ENCODE peak calls at places on chromosomes 6 and 20, in ten cellular contexts. T is progenitor cell of endocrine pancreas, C is ovary, D is GM23338, L is SK-N-SH, O is AG04450, Z is IMR-90, M is A549, S is MCF 10A, E is fibroblast of mammary gland. J is an unnamed sample.

GRCh38 chr20:19210426-19211155 is 1.9 kb upstream of the SLC24A3 start:
- DNase-seq in T (no peak), C (no peak), D (no peak), L (no peak), O (no peak), Z (no peak), M (no peak), S (peak; percentile 42), E (peak; percentile 52), J (no peak)

GRCh38 chr20:40017765-40018164 is 671.3 kb downstream of the MAFB start:
- DNase-seq in T (no peak), C (no peak), D (no peak), L (no peak), O (no peak), Z (no peak), M (no peak), S (no peak), E (no peak), J (no peak)

GRCh38 chr20:14992071-14992654 is 654.8 kb upstream of the FLRT3 start:
- DNase-seq in T (no peak), C (no peak), D (no peak), L (no peak), O (no peak), Z (no peak), M (peak; percentile 69), S (peak; percentile 72), E (peak; percentile 64), J (no peak)

GRCh38 chr20:53494753-53495152 is 98.9 kb downstream of the ZNF217 start:
- DNase-seq in T (no peak), C (no peak), D (no peak), L (peak; percentile 53), O (no peak), Z (no peak), M (no peak), S (no peak), E (no peak), J (peak; percentile 1)

GRCh38 chr20:62549499-62550086 is 73.8 kb upstream of the GATA5 start:
- DNase-seq in T (no peak), C (no peak), D (peak; percentile 61), L (no peak), O (no peak), Z (no peak), M (no peak), S (peak; percentile 6), E (no peak), J (no peak)

GRCh38 chr6:106702046-106702445 is 72.7 kb downstream of the QRSL1 start:
- DNase-seq in T (no peak), C (no peak), D (no peak), L (no peak), O (no peak), Z (no peak), M (no peak), S (no peak), E (no peak), J (no peak)

GRCh38 chr6:53925891-53926290 is 131.1 kb downstream of the LRRC1 start:
- DNase-seq in T (no peak), C (no peak), D (no peak), L (no peak), O (no peak), Z (no peak), M (no peak), S (no peak), E (no peak), J (no peak)

GRCh38 chr20:58711266-58712051 is 18.9 kb downstream of the NPEPL1 start:
- DNase-seq in T (no peak), C (peak; percentile 25), D (no peak), L (peak; percentile 16), O (no peak), Z (no peak), M (no peak), S (no peak), E (no peak), J (no peak)

GRCh38 chr6:19465760-19466159 is 371.4 kb upstream of the ID4 start:
- DNase-seq in T (no peak), C (no peak), D (no peak), L (no peak), O (no peak), Z (peak; percentile 31), M (peak; percentile 58), S (peak; percentile 91), E (peak; percentile 84), J (no peak)

DNA sequence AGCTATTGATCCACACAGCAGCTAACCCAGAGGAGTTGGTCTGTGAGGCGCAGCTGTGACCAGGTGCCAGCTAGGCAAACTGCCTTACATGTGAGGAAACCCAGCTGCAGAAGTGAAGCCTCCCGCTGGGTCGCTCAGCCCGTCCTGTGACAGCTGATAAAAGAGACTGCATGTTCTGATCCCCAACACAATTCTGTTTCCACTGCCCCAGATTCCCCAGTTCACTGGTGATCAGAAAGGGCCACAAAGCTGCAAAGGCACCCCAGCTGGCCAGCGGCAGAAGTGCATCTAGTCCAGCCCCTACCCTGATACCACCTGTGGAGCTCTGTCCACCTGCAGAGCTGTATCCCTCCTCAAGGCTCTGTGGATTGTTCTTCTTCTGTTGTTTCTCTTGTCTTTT is 64.5 kb downstream of the CTNNBL1 start:
- DNase-seq in T (no peak), C (no peak), D (peak; percentile 84), L (no peak), O (no peak), Z (no peak), M (peak; percentile 8), S (peak; percentile 6), E (no peak), J (peak; percentile 66)
- TF ChIP-seq CTCF in T (peak; percentile 43), C (no peak), D (peak; percentile 48), L (peak; percentile 12), O (peak; percentile 18), Z (no peak), M (no peak), S (no peak), E (no peak), J (peak; percentile 75)

GRCh38 chr6:42929928-42930360 is 664 bp downstream of the CNPY3 start:
- DNase-seq in T (no peak), C (no peak), D (no peak), L (peak; percentile 79), O (peak; percentile 42), Z (peak; percentile 82), M (no peak), S (peak; percentile 47), E (peak; percentile 83), J (peak; percentile 47)

GRCh38 chr6:42932412-42932811 is 3.1 kb downstream of the CNPY3 start:
- DNase-seq in T (no peak), C (no peak), D (no peak), L (no peak), O (no peak), Z (no peak), M (no peak), S (no peak), E (no peak), J (no peak)

GRCh38 chr6:42936398-42936797 is 7.1 kb downstream of the CNPY3 start:
- DNase-seq in T (no peak), C (no peak), D (no peak), L (no peak), O (no peak), Z (no peak), M (no peak), S (no peak), E (no peak), J (no peak)

GRCh38 chr6:42935322-42935721 is 6.0 kb downstream of the CNPY3 start:
- DNase-seq in T (no peak), C (no peak), D (no peak), L (no peak), O (no peak), Z (no peak), M (no peak), S (no peak), E (no peak), J (no peak)

GRCh38 chr6:42933195-42933594 is 3.9 kb downstream of the CNPY3 start:
- DNase-seq in T (no peak), C (no peak), D (no peak), L (no peak), O (no peak), Z (no peak), M (no peak), S (peak; percentile 32), E (no peak), J (no peak)
- TF ChIP-seq CTCF in T (no peak), C (no peak), D (no peak), L (no peak), O (no peak), Z (no peak), M (no peak), S (no peak), E (no peak), J (no peak)

DNA sequence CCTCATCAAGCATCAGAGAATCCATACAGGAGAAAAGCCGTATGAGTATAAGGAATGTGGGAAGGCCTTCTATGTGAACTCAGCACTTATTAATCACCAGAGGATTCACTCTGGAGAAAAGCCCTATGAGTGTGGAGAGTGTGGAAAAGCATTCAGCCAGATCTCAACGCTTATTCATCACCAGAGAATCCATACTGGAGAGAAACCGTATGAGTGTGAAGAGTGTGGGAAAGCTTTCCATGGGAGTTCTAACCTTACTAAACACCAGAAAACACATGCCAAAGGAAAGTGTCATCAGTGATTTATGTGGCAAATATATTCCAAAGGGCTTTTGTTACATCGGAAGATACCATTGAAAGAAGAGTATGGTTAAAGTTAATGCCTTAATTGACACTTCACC is 25.4 kb downstream of the ZKSCAN8 start:
- DNase-seq in T (no peak), C (no peak), D (no peak), L (no peak), O (peak; percentile 13), Z (peak; percentile 92), M (no peak), S (peak; percentile 24), E (peak; percentile 85), J (no peak)
- TF ChIP-seq CTCF in T (no peak), C (no peak), D (no peak), L (no peak), O (no peak), Z (no peak), M (no peak), S (no peak), E (no peak), J (no peak)

GRCh38 chr6:100577425-100577824 is 112.7 kb upstream of the SIM1 start:
- DNase-seq in T (no peak), C (no peak), D (no peak), L (no peak), O (no peak), Z (no peak), M (no peak), S (no peak), E (no peak), J (no peak)

GRCh38 chr6:100574836-100575235 is 110.1 kb upstream of the SIM1 start:
- DNase-seq in T (no peak), C (no peak), D (no peak), L (no peak), O (no peak), Z (no peak), M (no peak), S (no peak), E (no peak), J (no peak)

GRCh38 chr6:100568255-100568654 is 103.5 kb upstream of the SIM1 start:
- DNase-seq in T (no peak), C (no peak), D (no peak), L (no peak), O (no peak), Z (no peak), M (no peak), S (no peak), E (no peak), J (no peak)

GRCh38 chr6:100573169-100573568 is 108.4 kb upstream of the SIM1 start:
- DNase-seq in T (no peak), C (no peak), D (peak; percentile 28), L (peak; percentile 7), O (no peak), Z (peak; percentile 65), M (peak; percentile 18), S (peak; percentile 46), E (peak; percentile 78), J (no peak)
- TF ChIP-seq CTCF in T (peak; percentile 57), C (no peak), D (peak; percentile 62), L (peak; percentile 57), O (peak; percentile 62), Z (peak; percentile 54), M (peak; percentile 42), S (peak; percentile 22), E (peak; percentile 63), J (peak; percentile 50)

J was measured in Caco-2.